ENCODE peak calls at places on chromosomes 2 and 18, in five cellular contexts. B is bronchial epithelial cell, Q is A172, S is cardiac muscle cell, W is uterus. X is an unnamed sample.

GRCh38 chr18:26868968-26869586 is 3.6 kb upstream of the AQP4 start:
- DNase-seq in B (no peak), Q (no peak), S (no peak), W (no peak), X (no peak)

GRCh38 chr2:127058656-127059252 is 48.2 kb downstream of the BIN1 start:
- DNase-seq in B (no peak), Q (no peak), S (no peak), W (no peak), X (no peak)

GRCh38 chr2:190501231-190501630 is 33.3 kb downstream of the NEMP2 start:
- DNase-seq in B (no peak), Q (no peak), S (no peak), W (no peak), X (no peak)

GRCh38 chr2:136214284-136214683 is 96.3 kb upstream of the CXCR4 start:
- DNase-seq in B (no peak), Q (no peak), S (no peak), W (no peak), X (no peak)

GRCh38 chr2:191631754-191632153 is 46.2 kb upstream of the NABP1 start:
- DNase-seq in B (peak; percentile 84), Q (peak; percentile 22), S (no peak), W (no peak), X (no peak)

GRCh38 chr2:240948905-240949790 is 43.0 kb downstream of the CROCC2 start:
- DNase-seq in B (no peak), Q (no peak), S (no peak), W (peak; percentile 7), X (no peak)

GRCh38 chr2:141015339-141016047 is 1115.3 kb downstream of the LRP1B start:
- DNase-seq in B (no peak), Q (no peak), S (peak; percentile 63), W (no peak), X (no peak)

GRCh38 chr2:201661366-201661765 is 18.1 kb upstream of the TMEM237 start:
- DNase-seq in B (no peak), Q (no peak), S (no peak), W (no peak), X (no peak)

GRCh38 chr2:47313141-47313691 is 89.7 kb upstream of the MSH2 start:
- DNase-seq in B (peak; percentile 88), Q (peak; percentile 86), S (no peak), W (no peak), X (peak; percentile 67)

GRCh38 chr2:173021939-173022371 is 53.7 kb upstream of the MAP3K20 start:
- DNase-seq in B (peak; percentile 78), Q (peak; percentile 22), S (no peak), W (no peak), X (peak; percentile 25)

GRCh38 chr18:73462092-73462491 is 594.3 kb upstream of the NETO1 start:
- DNase-seq in B (peak; percentile 17), Q (peak; percentile 9), S (no peak), W (no peak), X (peak; percentile 29)

GRCh38 chr18:58387716-58388115 is 241.2 kb downstream of the ALPK2 start:
- DNase-seq in B (no peak), Q (no peak), S (no peak), W (no peak), X (no peak)

GRCh38 chr2:232563580-232563979 is 13.1 kb downstream of the EIF4E2 start:
- DNase-seq in B (peak; percentile 75), Q (no peak), S (no peak), W (no peak), X (peak; percentile 42)